ENCODE peak calls at places on chromosome 15, in four cellular contexts. G is lung, U is tibial nerve, F is aorta. Q is an unnamed sample. For H3K27me3 and H3K36me3, the result is how much of the 10 kb centered on the place peaks cover.

GRCh38 chr15:53588773-53589172 is 170.7 kb downstream of the WDR72 start:
- DNase-seq in G (no peak), U (no peak), F (no peak), Q (no peak)

GRCh38 chr15:91555307-91555706 is 298.2 kb upstream of the SLCO3A1 start:
- DNase-seq in U (no peak), F (no peak), G (no peak), Q (no peak)

GRCh38 chr15:71386448-71387236 is 271.4 kb downstream of the THSD4 start:
- DNase-seq in U (no peak), G (no peak), F (no peak), Q (peak)

GRCh38 chr15:79966634-79967330 is 4.2 kb downstream of the BCL2A1 start:
- DNase-seq in F (no peak), G (no peak), U (no peak), Q (no peak)

GRCh38 chr15:85693277-85693676 is 101.4 kb downstream of the KLHL25 start:
- DNase-seq in F (no peak), U (no peak), G (no peak), Q (no peak)

GRCh38 chr15:88394553-88395159 is 72.5 kb downstream of the MRPL46 start:
- DNase-seq in G (no peak), U (no peak), F (no peak), Q (no peak)

GRCh38 chr15:98754283-98755022 is 106.1 kb downstream of the IGF1R start:
- DNase-seq in G (no peak), F (no peak), U (no peak), Q (no peak)

GRCh38 chr15:85706779-85707518 is 87.8 kb downstream of the KLHL25 start:
- DNase-seq in G (no peak), U (no peak), F (no peak), Q (no peak)

GRCh38 chr15:81763304-81763703 is 282.5 kb downstream of the MEX3B start:
- DNase-seq in F (no peak), G (no peak), U (no peak), Q (no peak)

GRCh38 chr15:63923993-63924950 is 90.5 kb upstream of the HERC1 start:
- DNase-seq in U (no peak), G (no peak), F (no peak), Q (no peak)

DNA sequence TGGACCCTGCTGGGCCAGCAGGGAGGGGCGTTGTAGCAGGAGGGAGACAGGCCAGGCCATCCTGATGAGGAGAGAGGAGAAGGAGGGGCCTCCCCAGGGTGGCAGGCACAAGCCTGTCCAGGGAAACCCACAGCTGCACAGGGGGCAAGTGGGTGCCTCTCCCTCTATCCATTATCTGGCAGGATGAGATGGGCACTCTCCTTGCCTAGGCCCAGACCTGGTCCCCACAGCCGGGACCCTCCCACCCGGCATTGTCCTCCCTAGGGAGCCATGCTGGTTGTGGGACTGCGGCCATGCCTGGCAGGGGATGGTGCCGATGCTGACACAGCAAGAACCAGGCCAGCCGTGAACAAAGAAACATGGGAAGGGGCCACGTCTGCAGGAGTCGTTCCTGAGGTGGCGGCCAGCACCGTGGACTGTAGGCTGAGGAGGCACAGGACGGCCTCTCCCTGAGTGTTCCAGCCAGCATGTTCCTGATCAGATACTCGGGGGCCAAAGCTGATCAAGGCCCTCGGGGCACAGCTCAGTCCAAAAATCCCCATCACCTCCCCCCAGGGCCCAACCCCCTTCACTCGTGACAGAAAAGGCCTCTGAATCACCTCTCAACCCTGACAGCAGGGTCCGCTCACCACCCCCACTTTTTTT is 19.2 kb upstream of the CYP11A1 start:
- DNase-seq in F (no peak), U (no peak), G (no peak), Q (no peak)
- H3K27me3 ChIP-seq in F (under half), U (under half), G (under half), Q (under half)

DNA sequence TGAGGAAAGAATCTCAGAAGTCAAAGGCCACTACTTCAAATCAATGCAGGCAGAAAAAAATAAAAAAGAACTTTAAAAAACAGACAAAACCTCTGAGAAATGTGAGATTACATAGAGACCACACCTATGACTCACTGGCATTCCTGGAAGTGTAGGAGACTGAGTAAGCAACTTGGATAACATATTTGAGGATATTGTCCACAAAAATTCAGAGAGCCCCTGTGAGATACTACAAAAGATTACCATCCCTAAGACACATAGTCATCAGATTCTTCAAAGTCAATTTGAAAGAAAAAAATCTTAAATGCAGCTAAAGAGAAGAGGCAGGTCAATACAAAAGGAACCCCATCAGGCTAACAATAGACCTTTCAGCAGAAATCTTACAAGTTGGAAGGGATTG is 887.3 kb downstream of the NTRK3 start:
- DNase-seq in G (no peak), U (no peak), F (no peak), Q (no peak)
- H3K27ac ChIP-seq in G (no peak), U (no peak), F (no peak), Q (no peak)

DNA sequence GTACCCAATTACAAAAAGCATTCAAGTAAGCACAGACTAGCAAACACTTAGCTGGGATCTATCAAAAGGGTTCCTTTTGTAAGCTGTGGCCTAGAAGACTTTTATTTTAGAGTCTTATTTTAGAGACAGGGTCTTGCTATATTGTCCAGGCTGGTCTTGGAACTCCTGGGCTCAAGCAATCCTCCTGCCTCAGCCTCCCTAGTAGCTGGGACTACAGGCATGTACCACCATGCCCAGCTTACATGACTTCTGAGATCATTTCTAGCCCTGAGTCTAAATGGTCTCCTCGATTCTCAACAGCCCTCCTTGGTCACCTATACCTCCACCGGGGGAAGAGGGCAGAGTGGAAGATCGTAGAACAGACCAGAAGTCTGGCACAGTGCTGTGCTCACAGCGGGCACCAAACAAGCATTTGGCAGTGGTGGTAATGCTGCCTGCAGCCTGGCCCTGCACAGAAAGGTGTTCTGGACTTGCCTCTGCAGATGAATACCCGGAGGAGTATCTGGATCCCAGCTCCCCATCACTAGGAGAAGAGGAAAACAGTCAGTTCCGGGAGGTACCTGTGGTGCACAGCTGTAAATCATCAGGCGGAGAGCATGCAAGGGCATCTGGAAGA is 2.4 kb downstream of the FAM219B start:
- DNase-seq in G (no peak), F (no peak), U (no peak), Q (no peak)
- H3K36me3 ChIP-seq in G (under half), F (under half), U (under half), Q (under half)

DNA sequence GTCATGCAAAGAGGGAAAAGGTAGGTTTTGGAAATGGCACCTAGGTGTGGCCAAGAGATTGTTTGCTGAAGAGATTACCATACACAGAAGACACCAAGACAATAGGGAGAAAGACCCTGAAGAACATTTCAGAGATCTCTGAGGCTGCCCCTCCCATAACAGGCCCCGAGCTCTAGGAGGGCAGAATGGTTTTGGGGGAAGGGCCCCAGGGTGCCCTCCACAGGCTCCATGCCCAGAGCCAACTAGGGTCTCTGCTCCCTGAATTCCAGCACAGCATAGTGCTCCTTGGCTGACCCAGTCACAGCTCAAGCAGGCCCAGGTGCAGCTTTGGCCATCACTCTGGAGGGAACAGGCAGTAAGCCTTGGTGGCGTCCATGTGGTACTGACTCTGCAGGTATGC is 163.9 kb downstream of the RAB11A start:
- DNase-seq in F (no peak), U (no peak), G (no peak), Q (no peak)
- H3K27me3 ChIP-seq in F (under half), U (under half), G (under half), Q (under half)

GRCh38 chr15:68997050-68997449 is 17.4 kb upstream of the NOX5 start:
- DNase-seq in G (no peak), U (no peak), F (no peak), Q (no peak)
- H3K27ac ChIP-seq in G (no peak), U (no peak), F (no peak), Q (no peak)

GRCh38 chr15:90489514-90489913 is 40.2 kb upstream of the CRTC3 start:
- DNase-seq in G (no peak), U (no peak), F (no peak), Q (no peak)
- H3K36me3 ChIP-seq in G (half or more), U (under half), F (under half), Q (under half)

GRCh38 chr15:97087337-97087736 is 756.8 kb downstream of the NR2F2 start:
- DNase-seq in U (no peak), G (no peak), F (no peak), Q (no peak)

GRCh38 chr15:97081666-97082226 is 751.2 kb downstream of the NR2F2 start:
- DNase-seq in F (no peak), U (no peak), G (no peak), Q (no peak)

GRCh38 chr15:97084650-97085049 is 754.1 kb downstream of the NR2F2 start:
- DNase-seq in G (no peak), U (no peak), F (no peak), Q (no peak)

GRCh38 chr15:97082835-97083234 is 752.3 kb downstream of the NR2F2 start:
- DNase-seq in F (no peak), U (no peak), G (no peak), Q (no peak)

GRCh38 chr15:97085806-97086205 is 755.3 kb downstream of the NR2F2 start:
- DNase-seq in F (no peak), G (no peak), U (no peak), Q (no peak)
- H3K27me3 ChIP-seq in F (under half), G (under half), U (under half), Q (under half)

Q was measured in iPS DF 6.9.